ENCODE peak calls at places on chromosome 11, in six cellular contexts. T, Z, I, K, A and R are unnamed samples.

GRCh38 chr11:3133456-3134217 is 31.5 kb downstream of the OSBPL5 start:
- DNase-seq in T (no peak), Z (peak), I (no peak), K (no peak), A (no peak), R (no peak)

GRCh38 chr11:9330387-9331384 is 16.3 kb upstream of the TMEM41B start:
- DNase-seq in T (no peak), Z (no peak), I (no peak), K (no peak), A (peak), R (no peak)

GRCh38 chr11:43955381-43956118 is 13.1 kb downstream of the C11orf96 start:
- DNase-seq in T (no peak), Z (no peak), I (no peak), K (no peak), A (no peak), R (no peak)

GRCh38 chr11:133386262-133386661 is 146.0 kb downstream of the OPCML start:
- DNase-seq in T (no peak), Z (no peak), I (no peak), K (no peak), A (no peak), R (no peak)

GRCh38 chr11:44954051-44954906 is 3.6 kb upstream of the TP53I11 start:
- DNase-seq in T (no peak), Z (no peak), I (peak), K (no peak), A (no peak), R (no peak)

GRCh38 chr11:69388661-69389060 is 92.8 kb upstream of the LINC01488 start:
- DNase-seq in T (no peak), Z (no peak), I (no peak), K (no peak), A (no peak), R (no peak)

GRCh38 chr11:118929496-118930151 is 3.9 kb upstream of the BCL9L start:
- DNase-seq in T (peak), Z (peak), I (peak), K (peak), A (peak), R (peak)

GRCh38 chr11:130858215-130858614 is 58.1 kb downstream of the SNX19 start:
- DNase-seq in T (no peak), Z (no peak), I (no peak), K (no peak), A (peak), R (no peak)

GRCh38 chr11:113242767-113243397 is 71.5 kb upstream of the TTC12 start:
- DNase-seq in T (no peak), Z (no peak), I (no peak), K (no peak), A (no peak), R (no peak)

GRCh38 chr11:66073669-66074068 is 3.6 kb downstream of the PACS1 start:
- DNase-seq in T (no peak), Z (no peak), I (no peak), K (no peak), A (no peak), R (no peak)

GRCh38 chr11:26204839-26205238 is 127.1 kb upstream of the ANO3 start:
- DNase-seq in T (no peak), Z (no peak), I (no peak), K (no peak), A (no peak), R (no peak)

GRCh38 chr11:71369411-71369810 is 78.8 kb downstream of the DHCR7 start:
- DNase-seq in T (no peak), Z (no peak), I (no peak), K (no peak), A (no peak), R (no peak)

GRCh38 chr11:68040121-68040956 is 1.5 kb downstream of the TCIRG1 start:
- DNase-seq in T (peak), Z (peak), I (peak), K (peak), A (peak), R (peak)

GRCh38 chr11:100830978-100831732 is 144.1 kb downstream of the ARHGAP42 start:
- DNase-seq in T (no peak), Z (no peak), I (no peak), K (no peak), A (peak), R (no peak)

GRCh38 chr11:72425053-72425980 is 9.0 kb downstream of the CLPB start:
- DNase-seq in T (no peak), Z (no peak), I (no peak), K (no peak), A (no peak), R (no peak)
- TF ChIP-seq CTCF in T (no peak), Z (no peak), I (no peak), K (no peak), A (no peak), R (no peak)

DNA sequence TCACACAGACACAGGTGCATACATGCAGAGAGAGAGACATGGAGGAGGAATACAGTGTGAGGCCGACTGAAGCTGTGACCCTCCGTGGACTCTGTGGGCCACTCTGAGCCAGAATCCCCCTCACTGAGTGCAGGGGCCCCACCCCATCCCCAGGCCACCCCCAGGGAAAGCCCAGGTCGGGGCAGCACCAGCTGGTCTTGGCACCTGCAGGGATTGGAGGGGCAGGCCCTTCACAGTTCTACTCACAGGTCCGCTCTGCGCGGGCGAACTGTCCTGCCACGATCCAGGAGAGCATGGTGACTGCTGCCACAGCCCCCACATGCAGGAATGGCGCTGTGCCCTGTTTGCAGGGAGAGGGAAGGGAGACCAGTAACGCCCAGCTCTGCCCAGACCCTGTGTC is 16.3 kb upstream of the KLHL35 start:
- DNase-seq in T (no peak), Z (no peak), I (no peak), K (no peak), A (no peak), R (no peak)
- TF ChIP-seq CTCF in T (no peak), Z (no peak), I (no peak), K (no peak), A (no peak), R (no peak)

DNA sequence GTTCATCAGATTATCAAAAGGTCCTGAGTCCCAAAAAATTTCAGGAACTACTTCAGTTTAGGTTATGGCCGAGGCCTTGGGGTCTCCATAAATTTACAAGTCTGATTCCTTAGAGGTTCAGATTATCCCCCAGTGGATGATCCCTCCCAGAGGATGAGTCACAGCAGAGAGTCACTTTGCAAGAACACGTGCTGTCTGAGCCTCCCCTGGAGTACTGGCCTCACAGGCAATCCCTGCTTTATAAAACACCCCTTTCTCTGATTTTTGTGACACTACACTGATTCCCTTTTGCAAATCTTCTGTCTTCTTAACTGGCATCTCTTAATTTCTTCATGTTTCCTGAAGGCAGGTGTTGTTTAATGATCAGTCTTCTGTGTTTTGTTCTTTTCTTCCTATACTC is 45.3 kb downstream of the CCDC34 start:
- DNase-seq in T (no peak), Z (no peak), I (peak), K (no peak), A (peak), R (no peak)
- TF ChIP-seq CTCF in T (no peak), Z (no peak), I (no peak), K (no peak), A (no peak), R (no peak)

GRCh38 chr11:842370-843002 is at the start of the genes POLR2L and TSPAN4:
- DNase-seq in T (peak), Z (peak), I (peak), K (peak), A (peak), R (peak)

GRCh38 chr11:845872-846271 is 3.2 kb downstream of the TSPAN4 start:
- DNase-seq in T (no peak), Z (no peak), I (no peak), K (no peak), A (no peak), R (no peak)

GRCh38 chr11:844693-845644 is 2.3 kb downstream of the TSPAN4 start:
- DNase-seq in T (no peak), Z (peak), I (peak), K (peak), A (peak), R (peak)

GRCh38 chr11:843086-843704 is 543 bp downstream of the TSPAN4 start:
- DNase-seq in T (no peak), Z (peak), I (no peak), K (no peak), A (no peak), R (no peak)

DNA sequence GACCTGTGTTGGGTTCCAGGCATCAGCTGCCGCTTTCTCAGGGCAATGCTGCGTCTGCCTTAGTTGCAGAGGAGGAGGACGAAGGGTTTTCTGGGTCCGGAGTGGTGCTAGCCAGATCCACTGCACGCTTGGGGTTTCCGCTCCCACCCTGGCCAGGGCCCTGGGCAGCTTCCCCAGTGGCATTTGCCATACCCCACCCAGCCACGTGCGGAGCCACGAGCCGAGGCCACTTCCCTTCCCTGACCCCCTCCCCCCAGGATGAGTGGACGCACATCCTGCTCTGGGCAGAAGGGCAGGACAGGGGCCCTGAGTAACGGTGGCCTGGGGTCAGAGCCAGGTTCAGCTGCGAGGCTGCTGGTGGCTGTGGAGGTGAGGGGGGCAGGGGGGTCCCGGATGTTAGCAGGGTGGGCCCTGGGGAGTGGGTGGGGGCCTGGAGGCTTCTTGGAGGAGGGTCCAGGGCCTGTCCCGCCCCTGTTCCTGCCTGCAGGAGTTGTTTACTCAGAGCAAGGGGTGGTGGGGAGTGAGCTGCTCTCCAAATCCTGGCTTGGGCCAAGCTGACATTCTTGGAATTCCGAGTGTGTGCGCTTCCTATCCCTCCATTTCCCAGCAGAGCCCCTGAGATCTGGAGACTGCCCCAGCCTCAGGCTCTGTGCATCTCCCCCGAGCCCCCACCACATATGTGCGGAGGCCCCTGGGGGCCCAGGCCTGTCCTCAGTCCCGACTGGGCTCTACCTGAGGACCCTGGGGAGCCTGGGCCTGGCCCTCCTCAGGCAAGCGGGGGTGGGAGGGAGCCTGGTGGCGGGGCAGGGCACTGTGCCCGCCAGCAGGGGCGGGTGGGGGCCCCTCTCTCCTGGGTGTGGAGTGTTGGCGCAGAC is 1.4 kb downstream of the TSPAN4 start:
- DNase-seq in T (no peak), Z (peak), I (no peak), K (peak), A (peak), R (no peak)
- TF ChIP-seq CTCF in T (no peak), Z (no peak), I (no peak), K (peak), A (no peak), R (no peak)